ENCODE peak calls at places on chromosome 21, in six cellular contexts. T, S, N, L, J and Y are unnamed samples.

GRCh38 chr21:42239973-42240372 is 21.0 kb downstream of the ABCG1 start:
- DNase-seq in S (no peak), T (no peak), N (no peak), L (no peak), J (no peak), Y (no peak)

GRCh38 chr21:45454081-45454923 is 49.3 kb downstream of the COL18A1 start:
- DNase-seq in L (no peak), T (no peak), N (peak), S (no peak), J (no peak), Y (no peak)

GRCh38 chr21:25453524-25453923 is 153.8 kb downstream of the MRPL39 start:
- DNase-seq in N (no peak), L (no peak), S (no peak), T (peak), J (no peak), Y (no peak)

GRCh38 chr21:42724226-42724920 is 71.0 kb downstream of the PDE9A start:
- DNase-seq in N (peak), T (peak), L (no peak), J (peak), S (no peak), Y (no peak)

GRCh38 chr21:42811960-42812359 is 67.4 kb downstream of the WDR4 start:
- DNase-seq in S (no peak), N (no peak), L (no peak), J (no peak), T (no peak), Y (no peak)

GRCh38 chr21:45320991-45321656 is 33.4 kb upstream of the POFUT2 start:
- DNase-seq in J (no peak), L (no peak), S (no peak), T (no peak), N (no peak), Y (no peak)

GRCh38 chr21:10272216-10272615 is 249.2 kb upstream of the TPTE start:
- DNase-seq in L (no peak), T (no peak), N (no peak), S (no peak), J (no peak), Y (no peak)

GRCh38 chr21:44709426-44710293 is 1.7 kb downstream of the TSPEAR start:
- DNase-seq in N (no peak), S (no peak), J (no peak), T (peak), L (peak), Y (no peak)

GRCh38 chr21:38833122-38833521 is 27.4 kb downstream of the ETS2 start:
- DNase-seq in L (no peak), N (no peak), T (no peak), J (no peak), S (no peak), Y (no peak)

GRCh38 chr21:41948901-41949300 is 4.9 kb downstream of the C2CD2 start:
- DNase-seq in T (no peak), N (no peak), L (no peak), S (no peak), J (no peak), Y (no peak)

GRCh38 chr21:44442266-44443125 is 12.8 kb upstream of the LRRC3 start:
- DNase-seq in T (no peak), N (no peak), L (no peak), S (no peak), J (no peak), Y (no peak)

GRCh38 chr21:38433516-38433915 is 64.8 kb downstream of the ERG start:
- DNase-seq in T (peak), S (no peak), L (no peak), N (no peak), J (no peak), Y (no peak)

GRCh38 chr21:45515241-45516061 is 26.8 kb downstream of the SLC19A1 start:
- DNase-seq in S (no peak), T (no peak), N (no peak), L (no peak), J (no peak), Y (no peak)

GRCh38 chr21:15521644-15522001 is 208.2 kb upstream of the USP25 start:
- DNase-seq in T (no peak), J (no peak), L (no peak), N (no peak), S (no peak), Y (no peak)

GRCh38 chr21:15522148-15522547 is 207.6 kb upstream of the USP25 start:
- DNase-seq in N (no peak), J (no peak), S (no peak), L (no peak), T (no peak), Y (no peak)

GRCh38 chr21:15517394-15517793 is 212.4 kb upstream of the USP25 start:
- DNase-seq in N (no peak), S (no peak), L (no peak), J (no peak), T (no peak), Y (no peak)

GRCh38 chr21:15524855-15525254 is 204.9 kb upstream of the USP25 start:
- DNase-seq in N (no peak), L (no peak), S (no peak), T (no peak), J (no peak), Y (no peak)

GRCh38 chr21:15520811-15521643 is 208.8 kb upstream of the USP25 start:
- DNase-seq in T (no peak), N (no peak), J (no peak), L (no peak), S (no peak), Y (no peak)
- TF ChIP-seq CTCF in T (peak), N (peak), J (no peak), L (no peak), S (peak), Y (no peak)

GRCh38 chr21:26766826-26767325 is 78.3 kb downstream of the ADAMTS1 start:
- DNase-seq in J (no peak), T (no peak), S (no peak), L (no peak), N (no peak), Y (no peak)

GRCh38 chr21:26773058-26773457 is 72.2 kb downstream of the ADAMTS1 start:
- DNase-seq in T (no peak), N (no peak), L (no peak), J (no peak), S (no peak), Y (no peak)

DNA sequence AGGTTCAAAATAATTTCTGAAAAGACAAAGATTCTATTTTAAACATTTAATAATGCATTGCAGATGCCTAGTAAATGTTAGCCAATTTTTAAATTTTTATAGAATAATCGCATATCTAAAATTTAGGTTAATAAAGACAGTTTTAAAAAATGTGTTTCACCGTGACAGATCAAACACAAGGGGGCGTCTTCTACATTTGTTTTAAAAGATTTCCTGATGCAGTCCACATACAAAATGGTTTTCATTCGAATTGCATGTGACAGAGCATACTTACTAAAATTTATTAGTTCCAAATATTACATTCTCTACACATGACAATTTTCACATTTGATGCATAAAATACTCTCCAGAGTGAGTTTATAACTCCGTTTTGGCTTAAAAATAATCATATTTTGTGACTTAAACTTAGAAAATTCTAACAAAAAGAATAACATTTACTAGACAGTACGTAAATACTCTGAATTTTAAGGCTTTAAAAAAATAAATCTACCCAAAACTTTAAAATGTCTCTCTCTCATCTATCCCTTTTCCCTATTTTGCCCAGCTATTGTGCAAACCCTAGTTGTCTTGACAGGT is 75.5 kb downstream of the ADAMTS1 start:
- DNase-seq in J (peak), S (no peak), T (peak), L (no peak), N (peak), Y (no peak)
- TF ChIP-seq CTCF in J (no peak), S (no peak), T (peak), L (peak), N (peak), Y (no peak)

GRCh38 chr21:34802180-34802899 is 133.5 kb downstream of the CLIC6 start:
- DNase-seq in L (no peak), N (no peak), S (no peak), J (no peak), T (no peak), Y (no peak)

GRCh38 chr21:34800797-34801518 is 132.2 kb downstream of the CLIC6 start:
- DNase-seq in N (peak), J (no peak), S (no peak), L (no peak), T (peak), Y (no peak)

GRCh38 chr21:34803792-34804440 is 135.1 kb downstream of the CLIC6 start:
- DNase-seq in T (no peak), L (no peak), J (no peak), S (no peak), N (no peak), Y (no peak)

GRCh38 chr21:34799092-34799491 is 130.3 kb downstream of the CLIC6 start:
- DNase-seq in T (no peak), J (no peak), N (no peak), S (no peak), L (no peak), Y (no peak)

DNA sequence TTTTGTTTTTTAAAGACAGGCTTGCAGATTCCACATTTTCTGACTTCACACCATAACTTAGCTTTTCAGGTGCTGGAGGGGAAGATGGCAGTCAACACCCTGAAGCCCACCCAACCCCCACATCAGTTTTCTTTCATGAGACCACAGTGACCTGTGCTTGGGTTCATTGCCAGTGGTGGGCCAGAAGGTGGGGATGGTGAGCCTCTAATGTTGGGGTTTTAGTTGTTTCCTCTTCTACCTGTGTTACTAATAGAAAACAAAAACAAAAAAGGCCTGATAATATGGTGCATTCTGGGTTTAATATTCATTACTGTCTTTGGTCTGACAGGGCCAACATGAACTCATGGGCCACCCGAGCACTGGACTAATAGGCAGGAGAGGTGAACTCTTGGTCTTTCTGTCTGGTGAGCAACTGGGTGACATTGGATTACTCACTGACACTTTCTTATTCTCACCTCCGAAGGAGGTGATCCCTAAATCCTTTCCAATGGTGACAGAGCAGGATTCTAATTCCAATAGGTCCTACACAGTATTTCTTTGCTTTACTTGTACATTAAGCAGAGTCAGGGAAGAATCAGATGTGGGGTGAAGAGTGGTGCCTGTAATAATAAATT is 132.8 kb downstream of the CLIC6 start:
- DNase-seq in J (no peak), N (peak), T (no peak), L (no peak), S (no peak), Y (no peak)
- TF ChIP-seq CTCF in J (no peak), N (peak), T (peak), L (no peak), S (no peak), Y (no peak)

DNA sequence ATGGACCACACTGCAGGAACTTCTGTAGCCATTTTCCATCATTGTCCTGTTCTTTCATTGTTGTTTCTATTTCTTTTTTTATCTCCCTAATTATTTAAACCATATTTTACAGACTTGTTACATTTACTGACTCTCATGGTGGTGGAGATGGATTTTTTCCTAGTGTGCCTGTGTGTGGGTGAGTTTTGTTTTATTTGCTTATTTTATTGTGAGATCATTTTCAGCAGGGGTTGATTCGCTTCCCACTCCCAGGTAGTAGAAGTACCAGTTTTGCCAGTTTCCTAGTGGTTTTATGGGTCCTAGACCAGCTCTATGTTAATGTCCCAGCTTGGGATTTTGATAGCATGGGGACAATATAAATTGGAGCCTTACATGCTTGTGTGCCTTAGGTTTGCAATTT is 80.0 kb upstream of the BACH1 start:
- DNase-seq in L (no peak), J (peak), T (no peak), N (no peak), S (no peak), Y (no peak)
- TF ChIP-seq CTCF in L (no peak), J (no peak), T (no peak), N (no peak), S (no peak), Y (no peak)

GRCh38 chr21:28230559-28230958 is 762.1 kb downstream of the LTN1 start:
- DNase-seq in N (peak), J (no peak), T (no peak), S (no peak), L (no peak), Y (no peak)

GRCh38 chr21:28239345-28239744 is 753.3 kb downstream of the LTN1 start:
- DNase-seq in N (peak), L (peak), J (no peak), T (no peak), S (no peak), Y (no peak)

GRCh38 chr21:28233536-28234220 is 759.0 kb downstream of the LTN1 start:
- DNase-seq in S (no peak), J (no peak), L (no peak), N (no peak), T (no peak), Y (no peak)

GRCh38 chr21:28237661-28238060 is 755.0 kb downstream of the LTN1 start:
- DNase-seq in L (no peak), T (no peak), J (no peak), N (no peak), S (no peak), Y (no peak)

GRCh38 chr21:28235169-28235892 is 757.3 kb downstream of the LTN1 start:
- DNase-seq in S (no peak), L (no peak), J (peak), T (no peak), N (peak), Y (no peak)
- TF ChIP-seq CTCF in S (no peak), L (no peak), J (no peak), T (no peak), N (peak), Y (no peak)

DNA sequence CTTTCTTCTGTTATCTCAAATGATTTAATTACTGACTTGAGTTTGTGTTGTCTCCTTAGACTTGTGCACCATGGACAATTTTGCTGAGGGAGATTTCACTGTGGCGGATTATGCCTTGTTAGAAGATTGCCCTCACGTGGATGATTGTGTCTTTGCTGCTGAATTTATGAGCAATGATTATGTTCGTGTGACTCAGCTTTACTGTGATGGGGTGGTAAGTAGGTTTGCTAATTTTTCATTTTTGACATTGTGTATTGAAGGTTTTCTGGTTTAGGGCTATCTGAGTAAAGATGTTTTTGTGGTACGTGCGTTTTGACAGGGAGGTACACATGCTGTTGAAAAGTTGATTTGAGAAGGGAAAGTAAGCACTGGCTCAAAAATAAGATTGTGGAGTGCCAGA is 14.1 kb downstream of the TTC3 start:
- DNase-seq in N (peak), J (peak), L (no peak), T (peak), S (no peak), Y (no peak)
- TF ChIP-seq CTCF in N (peak), J (no peak), L (no peak), T (peak), S (no peak), Y (no peak)

DNA sequence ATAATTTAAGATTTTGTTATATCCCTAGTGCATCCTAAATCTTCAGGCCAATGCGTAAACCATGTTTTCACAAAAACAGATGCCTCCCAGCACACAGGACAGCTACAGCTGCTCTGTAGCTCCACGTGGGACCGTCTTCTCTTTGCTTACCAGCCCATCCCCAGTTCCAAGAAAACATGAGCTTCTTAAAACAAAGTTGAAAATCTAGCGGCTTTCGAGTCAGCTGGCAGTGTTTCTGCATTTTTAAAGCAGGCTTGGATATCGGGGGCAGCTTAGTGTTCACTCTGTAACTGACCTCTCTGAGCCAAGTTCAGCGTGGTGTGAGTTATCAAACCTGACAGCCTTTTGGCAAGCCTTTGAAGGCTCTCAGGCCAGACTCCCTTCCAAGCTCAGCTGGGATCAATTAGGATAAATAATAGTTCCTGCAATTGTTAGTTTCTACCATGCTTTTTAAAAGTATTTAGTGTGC is 881.5 kb downstream of the LTN1 start:
- DNase-seq in N (peak), T (peak), S (no peak), L (no peak), J (peak), Y (no peak)
- TF ChIP-seq CTCF in N (no peak), T (no peak), S (no peak), L (no peak), J (no peak), Y (no peak)

DNA sequence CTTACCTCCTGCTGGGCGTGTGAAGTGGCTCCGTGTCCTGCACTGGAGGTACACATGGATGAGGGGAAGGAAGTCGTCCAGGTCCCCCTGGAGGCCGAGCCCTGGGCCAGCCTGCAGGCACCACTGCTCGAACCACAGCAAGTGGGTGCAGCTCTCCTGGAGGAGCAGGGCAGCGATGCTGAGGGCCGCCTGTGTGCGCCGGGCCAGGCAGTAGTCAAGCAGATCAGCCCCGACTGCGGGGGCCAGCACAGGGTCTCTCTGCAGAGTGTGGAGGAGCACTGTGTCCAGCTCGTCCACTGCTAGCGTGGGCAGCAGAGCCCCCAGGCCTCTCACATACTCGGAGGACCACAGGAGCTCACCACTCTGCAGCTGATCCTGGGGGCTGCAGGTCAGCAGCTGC is 45.9 kb downstream of the URB1 start:
- DNase-seq in S (no peak), L (no peak), J (no peak), N (no peak), T (no peak), Y (no peak)
- TF ChIP-seq CTCF in S (no peak), L (no peak), J (no peak), N (no peak), T (no peak), Y (no peak)